ENCODE peak calls at places on chromosome 1, in eight cellular contexts. O is Panc1, A is HCT116, T is GM23338, V is HL-60, E is HepG2, S is GM12878, W is K562. I is an unnamed sample.

GRCh38 chr1:67270569-67270968 is 37.1 kb upstream of the IL12RB2 start:
- DNase-seq in W (no peak), T (no peak), E (no peak), A (no peak), O (no peak), V (no peak), S (no peak), I (no peak)

GRCh38 chr1:9356021-9356420 is 63.3 kb downstream of the SPSB1 start:
- DNase-seq in E (no peak), A (no peak), O (no peak), V (no peak), T (no peak), S (no peak), W (no peak), I (no peak)

GRCh38 chr1:207798847-207799246 is 47.0 kb downstream of the CD46 start:
- DNase-seq in A (no peak), E (no peak), S (no peak), V (peak; percentile 56), W (no peak), O (no peak), T (no peak), I (no peak)

GRCh38 chr1:204736861-204737260 is 51.3 kb upstream of the LRRN2 start:
- DNase-seq in A (no peak), O (no peak), V (no peak), E (no peak), S (no peak), W (no peak), T (no peak), I (no peak)

GRCh38 chr1:36539526-36539925 is 56.8 kb upstream of the CSF3R start:
- DNase-seq in E (no peak), A (no peak), S (no peak), V (no peak), O (no peak), T (no peak), W (no peak), I (no peak)

GRCh38 chr1:241525026-241525425 is 5.5 kb upstream of the FH start:
- DNase-seq in W (no peak), O (no peak), T (no peak), A (no peak), V (no peak), S (no peak), E (no peak), I (no peak)

GRCh38 chr1:145926706-145927072 is 595 bp downstream of the RBM8A start:
- DNase-seq in E (no peak), W (no peak), O (no peak), S (no peak), V (no peak), T (no peak), A (no peak), I (no peak)

GRCh38 chr1:226438007-226438406 is 30.1 kb upstream of the PARP1 start:
- DNase-seq in S (no peak), V (no peak), T (peak; percentile 47), E (peak; percentile 10), W (no peak), O (no peak), A (peak; percentile 32), I (no peak)

GRCh38 chr1:243320224-243320623 is 64.4 kb downstream of the SDCCAG8 start:
- DNase-seq in V (no peak), A (no peak), T (no peak), E (no peak), W (no peak), S (no peak), O (no peak), I (no peak)

GRCh38 chr1:187374130-187374529 is 545.4 kb downstream of the PLA2G4A start:
- DNase-seq in E (no peak), O (no peak), W (no peak), V (no peak), S (no peak), T (peak; percentile 66), A (no peak), I (no peak)

GRCh38 chr1:173570370-173571030 is 32.4 kb downstream of the SLC9C2 start:
- DNase-seq in A (no peak), W (no peak), O (no peak), S (peak; percentile 9), E (no peak), V (no peak), T (no peak), I (no peak)

GRCh38 chr1:209391792-209392191 is 191.7 kb upstream of the CAMK1G start:
- DNase-seq in W (no peak), E (no peak), V (no peak), A (no peak), S (no peak), T (no peak), O (no peak), I (no peak)

GRCh38 chr1:15153184-15153841 is at the start of gene TMEM51:
- DNase-seq in E (peak; percentile 60), W (peak; percentile 52), O (no peak), A (no peak), S (no peak), V (no peak), T (peak; percentile 91), I (peak; percentile 92)

DNA sequence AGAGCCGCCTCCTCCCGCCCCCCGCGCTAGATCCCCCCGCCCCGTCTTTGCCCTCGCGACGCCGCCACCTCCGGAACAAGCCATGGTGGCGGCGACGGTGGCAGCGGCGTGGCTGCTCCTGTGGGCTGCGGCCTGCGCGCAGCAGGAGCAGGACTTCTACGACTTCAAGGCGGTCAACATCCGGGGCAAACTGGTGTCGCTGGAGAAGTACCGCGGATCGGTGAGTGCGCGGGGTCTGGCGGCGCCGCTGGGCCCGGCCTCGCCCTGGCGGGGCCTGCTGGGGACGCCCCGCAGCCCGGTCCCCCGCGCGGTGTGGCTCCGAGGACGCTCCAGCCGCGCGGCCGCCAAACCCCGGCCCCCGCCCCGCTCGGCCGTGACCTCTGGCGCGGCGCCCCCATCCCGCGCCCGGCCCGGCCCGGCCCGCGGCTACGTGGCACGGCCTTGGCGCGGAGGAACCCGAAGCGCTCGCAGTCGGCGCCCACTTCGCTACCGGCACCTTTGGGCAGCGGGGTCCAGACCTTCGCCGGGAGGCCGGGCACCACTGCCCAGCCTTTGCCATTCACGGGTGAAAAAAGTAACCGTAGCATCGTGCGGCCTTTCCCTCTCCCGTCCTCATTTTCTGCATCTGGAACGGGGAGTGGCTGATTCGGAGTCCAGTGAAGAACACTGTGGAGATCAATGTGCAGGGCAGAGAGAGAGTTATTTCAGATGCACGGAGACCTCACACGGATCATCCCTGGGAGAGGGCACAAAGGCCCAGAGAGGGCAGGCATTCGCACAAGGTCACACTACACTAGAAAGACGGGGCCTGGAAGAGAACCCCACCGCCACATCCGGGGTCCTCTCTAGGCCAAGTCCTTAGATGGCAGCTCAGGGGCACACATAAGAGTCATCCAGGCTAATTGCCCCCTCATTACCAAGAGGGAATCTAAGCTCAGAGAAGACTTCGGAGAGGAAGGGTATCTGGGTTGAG is at the start of gene GPX7:
- DNase-seq in O (no peak), S (no peak), V (no peak), T (peak; percentile 77), W (no peak), A (no peak), E (no peak), I (peak; percentile 89)
- TF ChIP-seq REST in O (no peak), S (no peak), V (no peak), T (no peak), W (no peak), A (no peak), E (no peak), I (no peak)

DNA sequence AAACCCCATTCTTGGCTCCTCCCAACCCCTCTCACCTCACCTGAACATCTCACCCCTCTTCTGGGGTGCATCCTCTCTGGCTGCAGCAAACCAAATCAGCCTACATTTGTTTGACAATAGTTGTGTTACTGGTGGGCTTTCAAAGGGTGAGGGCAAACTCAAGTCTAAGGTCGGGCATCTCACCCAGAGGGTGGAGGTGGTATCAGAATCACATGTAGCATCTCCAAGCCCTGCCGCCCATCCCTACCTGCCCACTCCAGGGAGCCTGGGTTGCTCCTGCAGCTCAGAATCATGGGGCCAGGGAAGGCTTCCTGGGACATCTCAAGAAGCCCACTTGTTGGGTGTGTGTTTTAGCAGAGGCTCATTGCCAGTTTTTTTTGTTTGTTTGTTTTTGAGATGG is 35.8 kb downstream of the PGBD5 start:
- DNase-seq in W (no peak), S (no peak), T (no peak), O (no peak), A (no peak), V (no peak), E (no peak), I (no peak)
- TF ChIP-seq CTCF in W (no peak), S (no peak), T (no peak), O (no peak), A (no peak), V (no peak), E (no peak), I (no peak)

DNA sequence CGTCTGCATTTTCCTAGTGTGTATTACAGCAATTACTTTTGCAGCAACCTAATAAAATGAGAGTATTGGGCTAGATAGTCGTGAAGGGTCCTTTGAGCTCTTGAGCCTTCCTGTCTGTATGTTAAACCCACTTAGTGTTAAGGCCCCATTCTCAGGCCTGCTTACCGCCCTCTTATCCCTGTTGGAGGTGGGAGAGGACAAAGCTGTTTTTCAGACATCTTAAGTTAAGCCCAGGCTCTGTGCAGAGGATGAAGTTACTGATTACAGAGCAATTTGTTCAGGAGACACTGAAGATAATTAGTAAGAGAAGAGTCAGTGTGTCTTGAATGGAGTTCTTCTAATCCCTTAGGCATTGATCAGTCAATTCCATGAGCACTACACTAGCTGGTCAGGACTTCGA is 114.6 kb downstream of the UCK2 start:
- DNase-seq in A (no peak), S (no peak), V (no peak), W (no peak), O (no peak), E (no peak), T (no peak), I (no peak)
- H3K27me3 ChIP-seq in A (peaks cover 42% of the 10 kb centered on the region), S (no peaks in the 10 kb centered on the region), V (peaks cover 4% of the 10 kb centered on the region), W (peaks cover 36% of the 10 kb centered on the region), O (peaks cover 12% of the 10 kb centered on the region), E (no peaks in the 10 kb centered on the region), T (no peaks in the 10 kb centered on the region), I (no peaks in the 10 kb centered on the region)

GRCh38 chr1:224113005-224113404 is 906 bp upstream of the FBXO28 start:
- DNase-seq in S (no peak), T (no peak), E (no peak), A (no peak), V (no peak), W (no peak), O (no peak), I (no peak)

GRCh38 chr1:224113545-224113917 is 380 bp upstream of the FBXO28 start:
- DNase-seq in V (no peak), A (no peak), O (no peak), T (no peak), S (no peak), W (no peak), E (no peak), I (no peak)

GRCh38 chr1:224116131-224116530 is 2.2 kb downstream of the FBXO28 start:
- DNase-seq in T (peak; percentile 66), E (peak; percentile 47), A (peak; percentile 56), V (peak; percentile 10), O (peak; percentile 63), W (peak; percentile 64), S (peak; percentile 47), I (peak; percentile 26)

GRCh38 chr1:224113918-224114786 is at the start of gene FBXO28:
- DNase-seq in E (peak; percentile 91), T (peak; percentile 98), V (peak; percentile 99), O (peak; percentile 78), A (peak; percentile 88), S (peak; percentile 77), W (peak; percentile 99), I (peak; percentile 96)

DNA sequence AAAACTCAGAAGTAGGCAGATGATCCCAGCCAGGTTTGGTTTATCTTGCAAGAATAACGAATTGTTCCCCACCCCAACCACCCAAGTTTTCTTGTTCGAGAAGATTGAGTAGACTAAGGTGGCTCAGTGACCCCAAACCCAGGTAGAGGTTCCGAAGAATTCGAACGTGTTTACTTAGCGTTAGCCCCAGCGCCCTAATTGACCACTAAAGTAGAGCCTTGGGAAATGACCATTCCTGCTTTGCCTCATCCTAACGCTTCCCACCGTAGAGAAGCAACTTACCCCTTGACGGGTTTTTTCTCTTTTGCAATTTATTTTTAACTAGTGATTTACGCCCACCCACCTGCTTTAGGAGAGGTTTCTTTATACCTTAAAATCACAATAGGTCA is 870 bp downstream of the FBXO28 start:
- DNase-seq in O (no peak), T (peak; percentile 52), A (no peak), V (no peak), S (no peak), E (no peak), W (no peak), I (peak; percentile 14)
- TF ChIP-seq REST in O (no peak), T (no peak), A (no peak), V (no peak), S (no peak), E (no peak), W (no peak), I (no peak)

I was measured in SK-N-SH.